ENCODE peak calls at places on chromosome 10, in seven cellular contexts. One of them, this sample, is unnamed.

GRCh38 chr10:76920581-76920980 is 717.0 kb downstream of the KCNMA1 start:
- DNase-seq in heart left ventricle: no peak
- DNase-seq in IMR-90: no peak
- DNase-seq in GM12891: no peak
- DNase-seq in right lobe of liver: no peak
- DNase-seq in ovary: no peak
- DNase-seq in body of pancreas: no peak
- DNase-seq in this sample: no peak

GRCh38 chr10:86851329-86852207 is 95.1 kb downstream of the BMPR1A start:
- DNase-seq in IMR-90: peak
- DNase-seq in ovary: no peak
- DNase-seq in heart left ventricle: no peak
- DNase-seq in GM12891: no peak
- DNase-seq in right lobe of liver: no peak
- DNase-seq in body of pancreas: no peak
- DNase-seq in this sample: no peak

GRCh38 chr10:123378302-123378701 is 224.1 kb downstream of the BUB3 start:
- DNase-seq in heart left ventricle: no peak
- DNase-seq in GM12891: no peak
- DNase-seq in ovary: no peak
- DNase-seq in body of pancreas: no peak
- DNase-seq in right lobe of liver: no peak
- DNase-seq in IMR-90: no peak
- DNase-seq in this sample: no peak

GRCh38 chr10:44310762-44311562 is 73.9 kb downstream of the CXCL12 start:
- DNase-seq in IMR-90: peak
- DNase-seq in heart left ventricle: peak
- DNase-seq in GM12891: peak
- DNase-seq in ovary: peak
- DNase-seq in right lobe of liver: peak
- DNase-seq in body of pancreas: peak
- DNase-seq in this sample: peak

GRCh38 chr10:3043512-3044368 is 23.6 kb upstream of the PFKP start:
- DNase-seq in body of pancreas: peak
- DNase-seq in IMR-90: peak
- DNase-seq in ovary: no peak
- DNase-seq in heart left ventricle: peak
- DNase-seq in right lobe of liver: no peak
- DNase-seq in GM12891: peak
- DNase-seq in this sample: peak

GRCh38 chr10:5291501-5292195 is 73.1 kb upstream of the UCN3 start:
- DNase-seq in GM12891: no peak
- DNase-seq in heart left ventricle: peak
- DNase-seq in body of pancreas: no peak
- DNase-seq in IMR-90: peak
- DNase-seq in ovary: no peak
- DNase-seq in right lobe of liver: no peak
- DNase-seq in this sample: peak

GRCh38 chr10:44858988-44859387 is 52.1 kb upstream of the TMEM72 start:
- DNase-seq in body of pancreas: no peak
- DNase-seq in GM12891: no peak
- DNase-seq in IMR-90: peak
- DNase-seq in right lobe of liver: no peak
- DNase-seq in heart left ventricle: no peak
- DNase-seq in ovary: no peak
- DNase-seq in this sample: no peak

GRCh38 chr10:132570265-132570664 is 32.7 kb downstream of the INPP5A start:
- DNase-seq in heart left ventricle: no peak
- DNase-seq in GM12891: no peak
- DNase-seq in IMR-90: no peak
- DNase-seq in right lobe of liver: no peak
- DNase-seq in ovary: no peak
- DNase-seq in body of pancreas: no peak
- DNase-seq in this sample: no peak

GRCh38 chr10:9926003-9926402 is 1091.7 kb upstream of the CELF2 start:
- DNase-seq in GM12891: no peak
- DNase-seq in body of pancreas: no peak
- DNase-seq in right lobe of liver: no peak
- DNase-seq in heart left ventricle: no peak
- DNase-seq in ovary: no peak
- DNase-seq in IMR-90: no peak
- DNase-seq in this sample: no peak

GRCh38 chr10:89391882-89392756 is at the start of gene IFIT1:
- DNase-seq in body of pancreas: peak
- DNase-seq in GM12891: no peak
- DNase-seq in IMR-90: peak
- DNase-seq in ovary: peak
- DNase-seq in heart left ventricle: peak
- DNase-seq in right lobe of liver: peak
- DNase-seq in this sample: peak

GRCh38 chr10:97821308-97822038 is 28.2 kb upstream of the GOLGA7B start:
- DNase-seq in GM12891: no peak
- DNase-seq in right lobe of liver: no peak
- DNase-seq in heart left ventricle: no peak
- DNase-seq in ovary: no peak
- DNase-seq in body of pancreas: no peak
- DNase-seq in IMR-90: no peak
- DNase-seq in this sample: no peak

GRCh38 chr10:31759124-31759798 is 169.4 kb downstream of the ARHGAP12 start:
- DNase-seq in body of pancreas: peak
- DNase-seq in right lobe of liver: peak
- DNase-seq in heart left ventricle: peak
- DNase-seq in GM12891: peak
- DNase-seq in IMR-90: no peak
- DNase-seq in ovary: peak
- DNase-seq in this sample: peak

GRCh38 chr10:10397906-10398305 is 619.8 kb upstream of the CELF2 start:
- DNase-seq in right lobe of liver: no peak
- DNase-seq in ovary: no peak
- DNase-seq in GM12891: no peak
- DNase-seq in heart left ventricle: no peak
- DNase-seq in body of pancreas: no peak
- DNase-seq in IMR-90: no peak
- DNase-seq in this sample: no peak

GRCh38 chr10:48506147-48506917 is 98.5 kb downstream of the ARHGAP22 start:
- DNase-seq in GM12891: peak
- DNase-seq in ovary: no peak
- DNase-seq in right lobe of liver: peak
- DNase-seq in heart left ventricle: no peak
- DNase-seq in body of pancreas: no peak
- DNase-seq in IMR-90: peak
- DNase-seq in this sample: no peak

GRCh38 chr10:27364028-27364427 is 123.4 kb upstream of the ACBD5 start:
- DNase-seq in body of pancreas: no peak
- DNase-seq in IMR-90: no peak
- DNase-seq in heart left ventricle: no peak
- DNase-seq in right lobe of liver: no peak
- DNase-seq in ovary: no peak
- DNase-seq in GM12891: no peak
- DNase-seq in this sample: no peak

GRCh38 chr10:102114861-102115618 is 5.1 kb downstream of the LDB1 start:
- DNase-seq in body of pancreas: peak
- DNase-seq in ovary: peak
- DNase-seq in right lobe of liver: peak
- DNase-seq in GM12891: peak
- DNase-seq in heart left ventricle: peak
- DNase-seq in IMR-90: peak
- DNase-seq in this sample: peak
- TF ChIP-seq POLR2A in body of pancreas: no peak
- TF ChIP-seq POLR2A in ovary: peak
- TF ChIP-seq POLR2A in right lobe of liver: peak
- TF ChIP-seq POLR2A in GM12891: peak
- TF ChIP-seq POLR2A in heart left ventricle: peak
- TF ChIP-seq POLR2A in IMR-90: peak
- TF ChIP-seq POLR2A in this sample: peak

GRCh38 chr10:73625884-73626753 is 15.2 kb downstream of the MYOZ1 start:
- DNase-seq in body of pancreas: peak
- DNase-seq in IMR-90: peak
- DNase-seq in ovary: peak
- DNase-seq in GM12891: peak
- DNase-seq in heart left ventricle: peak
- DNase-seq in right lobe of liver: peak
- DNase-seq in this sample: peak
- TF ChIP-seq POLR2A in body of pancreas: peak
- TF ChIP-seq POLR2A in IMR-90: peak
- TF ChIP-seq POLR2A in ovary: peak
- TF ChIP-seq POLR2A in GM12891: peak
- TF ChIP-seq POLR2A in heart left ventricle: peak
- TF ChIP-seq POLR2A in right lobe of liver: peak
- TF ChIP-seq POLR2A in this sample: no peak

DNA sequence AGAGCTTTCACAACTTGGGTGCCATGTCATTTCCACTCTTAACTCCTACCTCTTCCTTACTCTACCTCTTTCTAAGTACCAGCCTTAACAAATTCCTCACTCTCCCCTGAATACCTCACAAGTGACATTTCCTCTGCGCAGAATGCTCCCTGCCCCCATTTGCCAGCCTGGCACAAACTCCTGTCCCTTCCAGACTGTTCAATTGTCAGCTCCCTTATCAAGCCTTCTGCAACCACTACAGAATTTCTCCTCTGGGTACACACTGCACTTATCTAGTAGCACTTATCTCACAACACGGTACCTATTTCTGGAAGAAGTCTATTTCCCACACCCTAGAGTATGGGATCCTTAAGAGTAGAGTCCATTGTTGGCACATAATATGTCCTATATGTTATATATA is 39.1 kb upstream of the ANAPC16 start:
- DNase-seq in GM12891: no peak
- DNase-seq in ovary: no peak
- DNase-seq in heart left ventricle: peak
- DNase-seq in IMR-90: no peak
- DNase-seq in right lobe of liver: no peak
- DNase-seq in body of pancreas: no peak
- DNase-seq in this sample: no peak
- TF ChIP-seq POLR2A in GM12891: no peak
- TF ChIP-seq POLR2A in ovary: no peak
- TF ChIP-seq POLR2A in heart left ventricle: no peak
- TF ChIP-seq POLR2A in IMR-90: no peak
- TF ChIP-seq POLR2A in right lobe of liver: no peak
- TF ChIP-seq POLR2A in body of pancreas: no peak
- TF ChIP-seq POLR2A in this sample: no peak

GRCh38 chr10:58868736-58869435 is 307.6 kb upstream of the PHYHIPL start:
- DNase-seq in ovary: no peak
- DNase-seq in GM12891: no peak
- DNase-seq in heart left ventricle: no peak
- DNase-seq in right lobe of liver: no peak
- DNase-seq in body of pancreas: no peak
- DNase-seq in IMR-90: peak
- DNase-seq in this sample: no peak
- TF ChIP-seq POLR2A in ovary: no peak
- TF ChIP-seq POLR2A in GM12891: no peak
- TF ChIP-seq POLR2A in heart left ventricle: no peak
- TF ChIP-seq POLR2A in right lobe of liver: no peak
- TF ChIP-seq POLR2A in body of pancreas: no peak
- TF ChIP-seq POLR2A in IMR-90: no peak
- TF ChIP-seq POLR2A in this sample: no peak

DNA sequence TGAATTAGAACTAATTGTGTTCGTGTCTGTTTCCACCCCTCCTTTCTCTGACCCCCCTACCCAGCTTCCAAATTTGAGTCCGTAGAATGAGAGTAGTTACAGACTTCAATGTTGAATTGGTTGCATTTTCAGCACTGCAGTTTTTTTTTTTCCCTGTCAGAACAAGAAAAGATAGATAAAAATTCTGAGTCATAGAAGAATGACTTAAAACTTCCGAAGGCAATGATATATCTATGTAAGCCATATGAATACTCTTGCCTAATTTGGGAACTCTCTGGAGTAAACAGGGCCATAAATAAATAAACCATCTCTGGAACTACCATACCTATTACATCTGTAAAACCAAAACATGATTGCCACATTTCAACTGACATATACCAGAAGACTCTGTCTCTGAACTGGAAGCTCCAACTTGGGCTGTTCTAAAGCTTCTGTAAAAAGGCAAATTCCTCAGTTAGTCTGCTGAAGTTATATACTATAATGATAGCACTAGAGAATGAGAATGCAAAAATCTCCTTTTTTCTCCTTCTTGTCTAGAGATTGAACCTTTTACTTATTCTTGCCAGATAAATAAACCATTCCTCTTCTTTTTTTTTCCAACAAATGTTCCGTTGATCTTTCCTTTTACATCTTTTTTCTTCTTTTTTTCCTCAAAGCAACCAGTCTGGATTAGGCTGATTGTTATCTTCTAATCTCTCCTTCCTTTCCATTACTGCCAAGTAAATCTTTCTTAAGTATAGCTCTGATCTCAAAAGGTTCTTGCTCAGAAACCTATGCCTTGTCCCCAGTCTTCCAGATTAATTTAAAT is 23.5 kb downstream of the VCL start:
- DNase-seq in body of pancreas: no peak
- DNase-seq in heart left ventricle: no peak
- DNase-seq in GM12891: no peak
- DNase-seq in ovary: no peak
- DNase-seq in right lobe of liver: no peak
- DNase-seq in IMR-90: peak
- DNase-seq in this sample: no peak
- TF ChIP-seq POLR2A in body of pancreas: no peak
- TF ChIP-seq POLR2A in heart left ventricle: no peak
- TF ChIP-seq POLR2A in GM12891: no peak
- TF ChIP-seq POLR2A in ovary: no peak
- TF ChIP-seq POLR2A in right lobe of liver: no peak
- TF ChIP-seq POLR2A in IMR-90: no peak
- TF ChIP-seq POLR2A in this sample: no peak

GRCh38 chr10:58268454-58268945 is 462 bp upstream of the CISD1 start:
- DNase-seq in ovary: no peak
- DNase-seq in IMR-90: no peak
- DNase-seq in GM12891: no peak
- DNase-seq in body of pancreas: no peak
- DNase-seq in right lobe of liver: no peak
- DNase-seq in heart left ventricle: no peak
- DNase-seq in this sample: peak

GRCh38 chr10:58266003-58266825 is 1.5 kb downstream of the IPMK start:
- DNase-seq in ovary: no peak
- DNase-seq in body of pancreas: peak
- DNase-seq in right lobe of liver: no peak
- DNase-seq in heart left ventricle: no peak
- DNase-seq in GM12891: no peak
- DNase-seq in IMR-90: peak
- DNase-seq in this sample: no peak

GRCh38 chr10:58266826-58267712 is 625 bp downstream of the IPMK start:
- DNase-seq in IMR-90: peak
- DNase-seq in heart left ventricle: peak
- DNase-seq in right lobe of liver: peak
- DNase-seq in ovary: peak
- DNase-seq in GM12891: no peak
- DNase-seq in body of pancreas: peak
- DNase-seq in this sample: peak

GRCh38 chr10:58267713-58268453 is at the start of gene IPMK:
- DNase-seq in GM12891: peak
- DNase-seq in heart left ventricle: peak
- DNase-seq in body of pancreas: peak
- DNase-seq in IMR-90: peak
- DNase-seq in right lobe of liver: peak
- DNase-seq in ovary: peak
- DNase-seq in this sample: peak

GRCh38 chr10:58268946-58269831 is at the start of gene CISD1:
- DNase-seq in IMR-90: peak
- DNase-seq in right lobe of liver: peak
- DNase-seq in heart left ventricle: peak
- DNase-seq in ovary: peak
- DNase-seq in body of pancreas: peak
- DNase-seq in GM12891: peak
- DNase-seq in this sample: peak
- TF ChIP-seq POLR2A in IMR-90: peak
- TF ChIP-seq POLR2A in right lobe of liver: peak
- TF ChIP-seq POLR2A in heart left ventricle: peak
- TF ChIP-seq POLR2A in ovary: peak
- TF ChIP-seq POLR2A in body of pancreas: peak
- TF ChIP-seq POLR2A in GM12891: peak
- TF ChIP-seq POLR2A in this sample: peak

GRCh38 chr10:60944159-60944909 is at the start of gene RHOBTB1:
- DNase-seq in ovary: peak
- DNase-seq in GM12891: peak
- DNase-seq in right lobe of liver: peak
- DNase-seq in IMR-90: peak
- DNase-seq in heart left ventricle: peak
- DNase-seq in body of pancreas: peak
- DNase-seq in this sample: peak
- TF ChIP-seq POLR2A in ovary: peak
- TF ChIP-seq POLR2A in GM12891: no peak
- TF ChIP-seq POLR2A in right lobe of liver: peak
- TF ChIP-seq POLR2A in IMR-90: peak
- TF ChIP-seq POLR2A in heart left ventricle: peak
- TF ChIP-seq POLR2A in body of pancreas: peak
- TF ChIP-seq POLR2A in this sample: peak

This sample was measured in sigmoid colon.